ENCODE peak calls at places on chromosomes 7 and 10, in eight cellular contexts. Z is PC-3; U is adipocyte; L is OCI-LY7; T is GM23248; Y is transverse colon; R is CD8-positive, alpha-beta memory T cell; J is GM12865. F is an unnamed sample.

GRCh38 chr10:97648557-97649404 is 8.3 kb downstream of the PI4K2A start:
- DNase-seq in Z (peak; percentile 91), U (peak; percentile 73), L (no peak), T (peak; percentile 96), Y (no peak), R (peak; percentile 16), J (peak; percentile 62), F (no peak)

GRCh38 chr10:124648738-124649137 is 95.4 kb downstream of the FAM53B start:
- DNase-seq in Z (no peak), U (peak; percentile 64), L (no peak), T (peak; percentile 42), Y (peak; percentile 64), R (peak; percentile 44), J (peak; percentile 77), F (peak; percentile 96)

GRCh38 chr7:107564553-107565298 is 955 bp downstream of the DUS4L start:
- DNase-seq in Z (peak; percentile 86), U (peak; percentile 69), L (peak; percentile 19), T (peak; percentile 91), Y (no peak), R (no peak), J (no peak), F (peak; percentile 63)

GRCh38 chr7:50953820-50954219 is 171.1 kb upstream of the GRB10 start:
- DNase-seq in Z (peak; percentile 83), U (peak; percentile 24), L (no peak), T (peak; percentile 50), Y (no peak), R (no peak), J (no peak), F (no peak)

GRCh38 chr7:927031-927671 is 27.3 kb downstream of the ADAP1 start:
- DNase-seq in Z (no peak), U (no peak), L (no peak), T (peak; percentile 26), Y (peak; percentile 49), R (no peak), J (no peak), F (no peak)

GRCh38 chr10:6321880-6322279 is 119.1 kb downstream of the PFKFB3 start:
- DNase-seq in Z (peak; percentile 22), U (peak; percentile 34), L (no peak), T (peak; percentile 67), Y (no peak), R (no peak), J (no peak), F (no peak)

GRCh38 chr7:24406818-24407226 is 122.8 kb downstream of the NPY start:
- DNase-seq in Z (no peak), U (no peak), L (no peak), T (no peak), Y (no peak), R (no peak), J (no peak), F (no peak)

GRCh38 chr7:15068324-15068723 is 165.8 kb upstream of the DGKB start:
- DNase-seq in Z (no peak), U (no peak), L (no peak), T (peak; percentile 18), Y (no peak), R (no peak), J (no peak), F (no peak)

GRCh38 chr10:35554461-35555056 is 50.6 kb upstream of the GJD4 start:
- DNase-seq in Z (no peak), U (no peak), L (peak; percentile 24), T (no peak), Y (no peak), R (no peak), J (peak; percentile 10), F (no peak)

GRCh38 chr10:121036431-121036830 is 185.3 kb downstream of the WDR11 start:
- DNase-seq in Z (no peak), U (no peak), L (no peak), T (no peak), Y (peak; percentile 20), R (no peak), J (no peak), F (no peak)

GRCh38 chr10:43197834-43198681 is 59.8 kb downstream of the CSGALNACT2 start:
- DNase-seq in Z (peak; percentile 49), U (no peak), L (peak; percentile 47), T (peak; percentile 65), Y (no peak), R (no peak), J (peak; percentile 37), F (peak; percentile 12)

GRCh38 chr10:48480397-48481374 is 124.2 kb downstream of the ARHGAP22 start:
- DNase-seq in Z (no peak), U (no peak), L (no peak), T (no peak), Y (no peak), R (no peak), J (no peak), F (no peak)

DNA sequence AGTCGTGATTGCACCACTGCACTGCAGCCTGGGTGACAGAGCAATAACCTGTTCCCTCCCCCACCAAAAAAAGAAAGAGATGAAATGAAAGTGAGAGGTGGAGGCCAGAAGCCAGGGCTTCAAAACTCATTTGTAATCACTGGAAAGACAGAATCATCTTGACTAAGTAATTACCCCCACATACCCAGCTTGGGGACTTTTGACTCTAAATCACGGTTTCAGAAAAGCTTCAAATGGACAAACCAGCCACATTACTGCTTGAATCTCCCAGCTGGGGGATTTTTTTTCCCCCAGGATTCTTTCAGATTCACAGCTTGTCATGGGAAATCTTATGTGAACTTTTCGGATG is 361.0 kb downstream of the FRMD4A start:
- DNase-seq in Z (no peak), U (no peak), L (no peak), T (no peak), Y (no peak), R (no peak), J (peak; percentile 74), F (no peak)
- H3K4me3 ChIP-seq in Z (no peak overlapping the region), U (no peak overlapping the region), L (no peak overlapping the region), T (no peak overlapping the region), Y (no peak overlapping the region), R (no peak overlapping the region), J (no peak overlapping the region), F (no peak overlapping the region)

GRCh38 chr10:11841375-11841774 is 18.2 kb downstream of the PROSER2 start:
- DNase-seq in Z (no peak), U (no peak), L (no peak), T (no peak), Y (no peak), R (no peak), J (no peak), F (no peak)

GRCh38 chr10:11835704-11836103 is 12.5 kb downstream of the PROSER2 start:
- DNase-seq in Z (no peak), U (no peak), L (no peak), T (no peak), Y (no peak), R (no peak), J (no peak), F (no peak)

GRCh38 chr10:11837372-11838161 is 14.4 kb downstream of the PROSER2 start:
- DNase-seq in Z (no peak), U (no peak), L (no peak), T (no peak), Y (no peak), R (no peak), J (peak; percentile 31), F (peak; percentile 69)

GRCh38 chr10:11835061-11835460 is 11.9 kb downstream of the PROSER2 start:
- DNase-seq in Z (no peak), U (no peak), L (no peak), T (no peak), Y (no peak), R (no peak), J (peak; percentile 9), F (no peak)

DNA sequence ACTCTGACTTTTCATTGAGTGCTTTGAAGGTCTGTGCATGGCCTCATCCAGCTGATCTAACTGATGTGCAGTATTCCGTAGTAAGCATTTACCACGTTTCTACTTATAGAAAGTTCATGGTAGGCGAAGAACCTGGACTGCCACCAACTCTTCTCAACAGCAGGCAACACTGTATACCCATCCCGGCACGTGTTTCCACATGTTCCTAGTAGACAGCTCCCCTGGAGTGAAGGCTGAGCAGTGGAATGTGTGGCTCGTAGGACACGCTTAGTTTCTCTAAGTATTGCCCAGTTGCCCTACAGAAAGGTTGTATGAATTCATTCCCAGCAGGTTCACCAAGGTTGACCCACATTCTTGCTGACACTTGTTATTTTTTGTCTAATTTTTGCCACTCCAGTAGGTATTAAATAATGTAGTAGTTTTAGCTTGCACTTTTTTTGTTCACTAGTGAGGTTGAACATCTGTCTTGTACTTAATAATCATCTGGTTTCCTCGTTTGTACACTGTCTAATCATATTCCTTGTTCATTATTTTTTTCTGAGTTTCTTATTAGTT is 15.2 kb downstream of the PROSER2 start:
- DNase-seq in Z (no peak), U (no peak), L (no peak), T (no peak), Y (no peak), R (no peak), J (no peak), F (no peak)
- H3K4me3 ChIP-seq in Z (no peak overlapping the region), U (no peak overlapping the region), L (no peak overlapping the region), T (no peak overlapping the region), Y (no peak overlapping the region), R (no peak overlapping the region), J (no peak overlapping the region), F (peak overlapping the region; percentile 9)

GRCh38 chr10:114685456-114685855 is 27.4 kb upstream of the ABLIM1 start:
- DNase-seq in Z (no peak), U (no peak), L (no peak), T (no peak), Y (no peak), R (no peak), J (no peak), F (no peak)

GRCh38 chr10:114683162-114683561 is 25.1 kb upstream of the ABLIM1 start:
- DNase-seq in Z (peak; percentile 4), U (no peak), L (no peak), T (no peak), Y (no peak), R (no peak), J (no peak), F (no peak)

GRCh38 chr10:114684822-114685209 is 26.7 kb upstream of the ABLIM1 start:
- DNase-seq in Z (peak; percentile 70), U (peak; percentile 84), L (no peak), T (peak; percentile 84), Y (no peak), R (no peak), J (no peak), F (no peak)

GRCh38 chr10:114683593-114683992 is 25.5 kb upstream of the ABLIM1 start:
- DNase-seq in Z (no peak), U (no peak), L (no peak), T (no peak), Y (no peak), R (no peak), J (no peak), F (no peak)

GRCh38 chr10:114684085-114684821 is 26.2 kb upstream of the ABLIM1 start:
- DNase-seq in Z (peak; percentile 43), U (peak; percentile 84), L (no peak), T (peak; percentile 56), Y (peak; percentile 80), R (no peak), J (no peak), F (no peak)
- H3K4me3 ChIP-seq in Z (peak overlapping the region; percentile 53), U (peak overlapping the region; percentile 70), L (no peak overlapping the region), T (peak overlapping the region; percentile 58), Y (no peak overlapping the region), R (no peak overlapping the region), J (no peak overlapping the region), F (no peak overlapping the region)

DNA sequence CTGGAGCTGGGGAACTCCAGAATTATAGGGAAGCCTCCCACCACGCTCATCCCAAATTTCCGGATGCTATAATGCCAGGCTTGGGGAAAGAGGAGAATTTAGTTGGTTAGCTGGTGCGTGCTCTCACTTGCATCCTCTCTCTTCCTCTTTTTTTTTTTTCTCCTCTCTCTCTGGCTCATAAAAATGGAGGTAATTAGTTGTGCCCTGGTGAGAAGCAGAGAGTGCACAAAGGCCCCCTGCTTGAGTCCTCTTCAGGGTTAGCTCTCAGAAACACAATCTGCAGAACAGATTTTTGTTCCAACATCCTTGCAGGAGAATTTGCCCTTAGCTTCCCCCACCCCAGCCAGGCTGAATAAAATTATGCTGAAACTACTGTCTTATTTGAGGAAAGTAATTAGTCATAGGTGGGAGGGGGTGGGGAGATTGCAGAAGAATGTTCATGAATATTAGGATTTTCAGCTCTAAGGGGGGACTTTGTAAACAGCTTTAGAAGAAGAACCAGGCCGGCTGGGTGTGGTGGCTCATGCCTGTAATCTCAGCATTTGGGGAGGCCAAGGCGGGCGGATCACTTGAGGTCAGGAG is 7.6 kb downstream of the SERPINE1 start:
- DNase-seq in Z (peak; percentile 28), U (no peak), L (no peak), T (peak; percentile 58), Y (no peak), R (no peak), J (no peak), F (no peak)
- H3K4me3 ChIP-seq in Z (no peak overlapping the region), U (no peak overlapping the region), L (no peak overlapping the region), T (peak overlapping the region; percentile 35), Y (no peak overlapping the region), R (no peak overlapping the region), J (no peak overlapping the region), F (no peak overlapping the region)

F was measured in Jurkat, Clone E6-1.